ENCODE peak calls at places on chromosomes 7 and 10, in four cellular contexts. S is Panc1, I is SK-N-SH, R is K562. D is an unnamed sample.

GRCh38 chr10:20970044-20970443 is 72.9 kb upstream of the NEBL start:
- DNase-seq in S (peak; percentile 10), I (no peak), R (no peak), D (no peak)

GRCh38 chr10:15491856-15492255 is 120.8 kb upstream of the FAM171A1 start:
- DNase-seq in S (no peak), I (no peak), R (no peak), D (no peak)

GRCh38 chr10:119364941-119365340 is 157.6 kb downstream of the GRK5 start:
- DNase-seq in S (no peak), I (peak; percentile 53), R (no peak), D (no peak)

GRCh38 chr10:62354941-62355340 is 19.2 kb upstream of the ZNF365 start:
- DNase-seq in S (no peak), I (no peak), R (no peak), D (no peak)

GRCh38 chr10:125061557-125062243 is 98.7 kb downstream of the CTBP2 start:
- DNase-seq in S (no peak), I (no peak), R (no peak), D (no peak)

GRCh38 chr7:98956937-98957336 is 78.6 kb downstream of the TRRAP start:
- DNase-seq in S (no peak), I (no peak), R (no peak), D (no peak)

GRCh38 chr7:1990001-1990670 is 242.6 kb downstream of the MAD1L1 start:
- DNase-seq in S (no peak), I (no peak), R (no peak), D (no peak)

GRCh38 chr7:16528520-16528919 is 1.9 kb downstream of the LRRC72 start:
- DNase-seq in S (no peak), I (no peak), R (no peak), D (no peak)

GRCh38 chr7:137932881-137933269 is 69.0 kb downstream of the CREB3L2 start:
- DNase-seq in S (no peak), I (peak; percentile 32), R (no peak), D (no peak)

GRCh38 chr7:121755818-121756501 is 117.0 kb upstream of the PTPRZ1 start:
- DNase-seq in S (no peak), I (no peak), R (no peak), D (no peak)

GRCh38 chr10:123043409-123043925 is 34.7 kb downstream of the ACADSB start:
- DNase-seq in S (peak; percentile 65), I (peak; percentile 67), R (peak; percentile 71), D (peak; percentile 80)

GRCh38 chr10:123792579-123792978 is 99.0 kb downstream of the CPXM2 start:
- DNase-seq in S (no peak), I (no peak), R (no peak), D (no peak)

GRCh38 chr10:131260031-131260430 is 51.5 kb downstream of the TCERG1L start:
- DNase-seq in S (no peak), I (no peak), R (no peak), D (no peak)

GRCh38 chr7:33500590-33500989 is 371.2 kb downstream of the BBS9 start:
- DNase-seq in S (no peak), I (no peak), R (no peak), D (no peak)

GRCh38 chr7:148264933-148265557 is 325.5 kb upstream of the C7orf33 start:
- DNase-seq in S (peak; percentile 25), I (peak; percentile 64), R (no peak), D (peak; percentile 24)

GRCh38 chr10:5416981-5417380 is 4.6 kb downstream of the NET1 start:
- DNase-seq in S (no peak), I (no peak), R (no peak), D (no peak)

GRCh38 chr7:34430456-34430855 is 227.6 kb upstream of the NPSR1 start:
- DNase-seq in S (no peak), I (peak; percentile 23), R (no peak), D (peak; percentile 4)

GRCh38 chr10:11145498-11145855 is 127.8 kb downstream of the CELF2 start:
- DNase-seq in S (no peak), I (no peak), R (peak; percentile 22), D (no peak)

GRCh38 chr7:8443871-8444756 is 10.7 kb downstream of the NXPH1 start:
- DNase-seq in S (no peak), I (no peak), R (no peak), D (no peak)

GRCh38 chr10:89425000-89425399 is 10.6 kb downstream of the IFIT5 start:
- DNase-seq in S (no peak), I (no peak), R (no peak), D (no peak)

GRCh38 chr10:89427629-89428028 is 13.3 kb downstream of the IFIT5 start:
- DNase-seq in S (no peak), I (no peak), R (no peak), D (no peak)

GRCh38 chr10:89426230-89426868 is 12.0 kb downstream of the IFIT5 start:
- DNase-seq in S (peak; percentile 47), I (peak; percentile 53), R (no peak), D (no peak)

GRCh38 chr10:89431977-89432376 is 17.6 kb downstream of the IFIT5 start:
- DNase-seq in S (no peak), I (no peak), R (no peak), D (no peak)

DNA sequence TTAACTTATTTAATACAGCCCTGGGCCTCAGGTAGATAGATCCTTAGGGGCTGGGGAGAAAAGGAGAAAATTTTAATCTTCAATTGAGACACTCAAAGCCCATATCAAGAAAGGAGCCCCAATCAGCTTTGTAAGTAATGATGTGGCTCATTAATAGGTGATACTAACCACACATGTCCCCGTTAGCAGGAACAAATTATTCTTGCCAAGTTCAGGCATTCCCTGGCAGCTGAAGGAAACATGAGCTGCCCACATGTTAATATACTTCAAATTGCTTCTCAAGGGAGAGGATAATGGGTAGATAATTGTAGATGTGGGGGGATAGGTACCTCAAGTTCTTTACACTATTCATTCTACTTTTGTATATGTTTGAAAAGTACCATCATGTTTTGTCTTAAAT is 14.5 kb downstream of the IFIT5 start:
- DNase-seq in S (no peak), I (no peak), R (no peak), D (no peak)
- TF ChIP-seq SIN3A in S (no peak), I (no peak), R (no peak), D (no peak)

DNA sequence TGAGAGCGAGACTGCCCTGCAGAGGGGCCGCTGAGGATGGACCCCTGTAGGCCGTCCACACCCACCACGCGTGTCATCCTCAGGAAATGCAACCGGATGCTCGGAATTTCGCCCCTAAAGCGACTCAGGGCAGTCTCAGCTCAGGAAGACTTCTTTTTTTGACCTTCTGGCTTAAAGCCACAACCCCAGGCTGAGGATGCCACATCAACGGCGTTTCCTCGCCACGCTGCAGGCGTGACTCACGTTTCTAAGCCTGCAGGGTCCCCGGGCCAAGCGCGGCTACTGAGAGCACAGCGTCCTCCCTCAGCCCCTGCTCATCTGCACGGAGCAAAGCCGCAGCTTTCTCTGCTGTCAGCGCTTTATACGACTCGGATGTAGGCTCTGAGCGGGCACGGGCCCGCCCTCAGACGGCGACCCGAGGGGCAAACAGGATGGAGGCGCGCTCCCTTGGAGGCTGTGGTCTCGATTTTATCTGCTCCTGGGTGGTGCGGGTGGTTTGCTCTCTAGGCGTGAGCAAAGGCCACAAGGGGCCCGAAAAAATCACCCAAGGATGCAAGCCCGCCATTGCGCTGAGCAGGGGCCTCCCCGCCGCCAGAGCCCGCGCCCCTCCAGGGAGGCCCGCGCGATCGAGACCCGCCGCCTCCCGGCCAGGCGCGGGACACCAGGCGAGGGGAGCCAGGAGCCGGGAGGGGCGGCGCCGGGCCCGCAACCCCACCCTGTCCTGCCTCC is 726 bp upstream of the INSIG1 start:
- DNase-seq in S (no peak), I (no peak), R (peak; percentile 61), D (no peak)
- TF ChIP-seq SIN3A in S (no peak), I (no peak), R (no peak), D (no peak)

DNA sequence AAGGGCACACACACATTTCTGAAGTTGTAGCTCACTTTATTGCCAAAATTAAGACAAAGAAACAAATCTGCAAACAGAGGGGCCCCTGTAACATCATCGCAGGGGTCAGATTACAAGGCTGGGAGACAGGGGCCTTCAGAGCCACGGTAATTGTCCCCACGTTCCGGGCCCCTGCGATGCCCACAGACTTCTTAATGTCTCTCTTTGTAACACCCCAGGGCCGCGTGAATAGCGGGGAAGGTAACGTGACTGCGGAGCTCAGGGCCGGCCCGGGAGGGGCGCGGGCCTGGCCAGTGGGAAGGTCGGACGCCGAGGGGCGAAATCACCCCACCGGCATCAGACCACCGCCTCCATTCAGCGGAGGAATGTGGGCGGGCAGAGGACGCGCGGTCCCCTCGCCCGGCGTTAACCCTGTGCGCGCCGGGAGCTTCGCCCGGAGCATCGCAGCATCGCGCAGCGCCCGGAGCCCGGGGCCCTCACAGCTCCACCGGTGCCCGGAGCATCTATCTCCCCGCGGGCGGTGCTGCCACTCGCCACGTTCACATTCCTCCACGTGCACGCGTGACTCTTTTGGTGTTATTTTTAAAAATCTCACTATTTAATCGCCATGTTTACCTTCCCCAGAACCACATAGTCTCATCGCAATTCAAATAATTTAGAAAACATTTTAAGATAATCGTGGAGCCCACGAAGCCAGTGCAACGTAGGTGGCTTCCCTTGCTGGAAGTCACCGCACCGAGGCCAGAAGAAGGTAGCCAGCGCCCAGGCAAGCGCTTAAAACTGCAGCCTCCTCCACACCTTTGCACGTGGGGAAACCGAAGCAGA is 22.0 kb downstream of the FGFBP3 start:
- DNase-seq in S (no peak), I (peak; percentile 84), R (no peak), D (no peak)
- TF ChIP-seq SIN3A in S (no peak), I (peak; percentile 14), R (no peak), D (no peak)

GRCh38 chr7:69109879-69110278 is 488.4 kb upstream of the AUTS2 start:
- DNase-seq in S (no peak), I (no peak), R (no peak), D (no peak)

GRCh38 chr7:69109131-69109740 is 489.0 kb upstream of the AUTS2 start:
- DNase-seq in S (no peak), I (no peak), R (no peak), D (no peak)

GRCh38 chr7:69108041-69108440 is 490.2 kb upstream of the AUTS2 start:
- DNase-seq in S (no peak), I (no peak), R (no peak), D (no peak)

GRCh38 chr7:69114374-69114773 is 483.9 kb upstream of the AUTS2 start:
- DNase-seq in S (no peak), I (no peak), R (no peak), D (no peak)

DNA sequence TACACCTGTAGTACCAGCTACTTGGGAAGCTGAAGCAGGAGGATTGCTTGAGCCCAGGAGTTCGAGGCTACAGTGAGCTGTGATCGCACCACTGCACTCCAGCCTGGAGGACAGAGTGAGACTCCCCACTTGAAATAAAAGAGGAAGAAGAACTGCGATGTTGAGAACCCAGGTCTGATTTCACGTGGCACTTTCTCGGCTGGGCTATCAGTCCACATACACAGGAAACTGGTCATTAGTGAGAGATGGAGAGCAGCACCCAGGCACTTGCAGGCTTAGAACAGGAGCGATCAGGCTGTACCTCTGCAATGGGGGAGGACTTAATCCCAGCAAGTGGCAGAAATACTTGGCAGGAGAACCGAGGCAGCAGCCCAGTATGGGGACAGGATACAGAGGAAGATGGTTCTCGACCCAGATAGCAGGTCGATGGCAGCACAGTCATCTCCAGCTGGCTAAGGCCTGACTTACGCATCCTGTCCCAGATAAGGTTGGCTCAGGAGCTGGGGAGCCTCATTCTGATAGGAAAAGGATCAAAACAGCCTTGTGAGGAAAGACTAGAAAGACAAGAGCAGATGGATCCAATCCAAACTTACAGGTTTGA is 487.7 kb upstream of the AUTS2 start:
- DNase-seq in S (no peak), I (no peak), R (no peak), D (no peak)
- TF ChIP-seq SIN3A in S (no peak), I (no peak), R (no peak), D (no peak)